ENCODE peak calls at places on chromosomes 4 and X, in six cellular contexts. C is adipocyte, A is K562, Q is OCI-LY7, N is A673, V is body of pancreas. O is an unnamed sample.

GRCh38 chrX:53681661-53682060 is 4.9 kb downstream of the HUWE1 start:
- DNase-seq in N (no peak), C (peak; percentile 21), V (no peak), A (no peak), Q (no peak), O (no peak)

GRCh38 chrX:106932960-106933537 is 12.8 kb downstream of the CLDN2 start:
- DNase-seq in N (no peak), C (no peak), V (no peak), Q (no peak), A (no peak), O (no peak)

GRCh38 chr4:122874194-122874593 is 47.6 kb downstream of the FGF2 start:
- DNase-seq in A (no peak), Q (no peak), V (no peak), C (peak; percentile 92), N (peak; percentile 34), O (no peak)

GRCh38 chrX:74251006-74251930 is 52.7 kb upstream of the ZCCHC13 start:
- DNase-seq in A (no peak), C (peak; percentile 76), V (peak; percentile 7), N (peak; percentile 27), Q (no peak), O (no peak)

GRCh38 chr4:122576261-122577188 is 44.3 kb downstream of the IL21 start:
- DNase-seq in A (peak; percentile 55), C (peak; percentile 67), Q (peak; percentile 35), N (peak; percentile 69), V (no peak), O (no peak)

GRCh38 chr4:47135210-47135609 is 103.8 kb downstream of the GABRB1 start:
- DNase-seq in Q (no peak), A (no peak), N (no peak), C (no peak), V (no peak), O (no peak)

GRCh38 chr4:171157462-171158082 is 655.6 kb upstream of the GALNTL6 start:
- DNase-seq in V (peak; percentile 23), Q (no peak), C (no peak), A (no peak), N (no peak), O (no peak)

GRCh38 chr4:73448448-73449203 is 12.6 kb downstream of the AFP start:
- DNase-seq in C (no peak), A (no peak), Q (no peak), N (no peak), V (no peak), O (no peak)

GRCh38 chrX:120144178-120144844 is 14.1 kb upstream of the RHOXF2 start:
- DNase-seq in N (no peak), C (peak; percentile 7), Q (no peak), V (no peak), A (peak; percentile 30), O (no peak)

GRCh38 chrX:45515262-45516215 is 314.9 kb upstream of the DIPK2B start:
- DNase-seq in C (peak; percentile 95), Q (no peak), A (peak; percentile 5), V (peak; percentile 81), N (peak; percentile 72), O (peak; percentile 78)

GRCh38 chr4:119016636-119017035 is 119.0 kb upstream of the MYOZ2 start:
- DNase-seq in Q (no peak), V (no peak), A (no peak), C (peak; percentile 83), N (no peak), O (no peak)

GRCh38 chr4:79626102-79626501 is 218.1 kb upstream of the GK2 start:
- DNase-seq in A (no peak), Q (no peak), C (no peak), N (no peak), V (no peak), O (no peak)

GRCh38 chrX:2664497-2664896 is 26.6 kb upstream of the CD99 start:
- DNase-seq in N (peak; percentile 92), Q (no peak), C (peak; percentile 25), A (no peak), V (peak; percentile 51), O (no peak)

GRCh38 chrX:252421-253291 is 28.5 kb upstream of the PLCXD1 start:
- DNase-seq in A (no peak), Q (no peak), C (no peak), N (no peak), V (no peak), O (no peak)

GRCh38 chrX:151178746-151179145 is 2.4 kb downstream of the GPR50 start:
- DNase-seq in C (no peak), A (no peak), N (no peak), Q (no peak), V (no peak), O (no peak)

DNA sequence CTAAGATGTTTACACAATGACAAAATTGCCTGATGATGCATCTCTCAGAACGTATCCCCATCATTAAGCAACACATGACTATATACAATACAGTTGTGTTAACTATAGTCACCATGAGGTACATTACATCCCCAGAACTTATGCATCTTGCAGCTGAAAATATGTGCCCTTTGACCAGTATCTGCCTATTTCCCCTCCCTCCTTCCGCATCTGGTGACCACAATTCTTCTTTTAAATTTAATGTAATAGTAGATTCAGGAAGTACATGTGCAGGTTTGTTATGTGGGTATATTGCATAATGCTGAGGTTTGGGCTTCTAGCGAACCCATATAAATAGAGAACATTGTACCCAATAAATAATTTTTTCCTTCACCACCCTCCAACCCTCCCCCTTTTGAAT is 239.7 kb upstream of the IL1RAPL1 start:
- DNase-seq in A (no peak), Q (no peak), V (peak; percentile 1), C (no peak), N (no peak), O (no peak)
- H3K4me1 ChIP-seq in A (no peaks in the 10 kb centered on the region), Q (no peaks in the 10 kb centered on the region), V (no peaks in the 10 kb centered on the region), C (no peaks in the 10 kb centered on the region), N (no peaks in the 10 kb centered on the region), O (no peaks in the 10 kb centered on the region)

GRCh38 chr4:173248690-173249089 is 80.1 kb downstream of the GALNT7 start:
- DNase-seq in N (no peak), Q (no peak), A (no peak), C (no peak), V (no peak), O (no peak)
- H3K4me1 ChIP-seq in N (peaks cover 70% of the 10 kb centered on the region), Q (peaks cover 42% of the 10 kb centered on the region), A (peaks cover 3% of the 10 kb centered on the region), C (peaks cover 4% of the 10 kb centered on the region), V (peaks cover 47% of the 10 kb centered on the region), O (no peaks in the 10 kb centered on the region)

DNA sequence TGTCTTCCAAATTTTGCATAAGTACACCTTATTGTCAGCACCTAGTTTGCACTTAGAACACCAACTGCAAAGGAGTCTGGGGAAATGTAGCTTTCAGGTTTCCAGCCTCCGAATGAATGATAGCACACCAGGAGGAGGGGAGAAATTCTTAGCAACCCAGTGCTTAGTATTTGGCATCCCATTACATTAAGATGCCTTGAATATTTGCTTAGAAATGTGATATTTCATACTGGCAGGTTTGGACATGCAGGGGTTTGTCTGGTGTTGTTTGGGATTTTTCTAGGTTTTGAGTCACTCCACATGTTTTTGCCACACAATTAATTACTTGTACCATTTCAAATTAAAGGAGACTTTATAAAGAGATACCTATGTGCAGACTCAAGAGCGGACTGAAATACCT is 60.3 kb upstream of the CAMK2D start:
- DNase-seq in A (no peak), Q (no peak), N (no peak), C (peak; percentile 23), V (no peak), O (no peak)
- H3K4me1 ChIP-seq in A (no peaks in the 10 kb centered on the region), Q (peaks cover 5% of the 10 kb centered on the region), N (peaks cover 5% of the 10 kb centered on the region), C (peaks cover 41% of the 10 kb centered on the region), V (no peaks in the 10 kb centered on the region), O (no peaks in the 10 kb centered on the region)

GRCh38 chr4:78565971-78566372 is 14.4 kb downstream of the ANXA3 start:
- DNase-seq in C (peak; percentile 85), N (no peak), V (peak; percentile 15), A (no peak), Q (no peak), O (no peak)
- H3K4me1 ChIP-seq in C (peaks cover 33% of the 10 kb centered on the region), N (no peaks in the 10 kb centered on the region), V (peaks cover 48% of the 10 kb centered on the region), A (peaks cover 4% of the 10 kb centered on the region), Q (no peaks in the 10 kb centered on the region), O (peaks cover 14% of the 10 kb centered on the region)

DNA sequence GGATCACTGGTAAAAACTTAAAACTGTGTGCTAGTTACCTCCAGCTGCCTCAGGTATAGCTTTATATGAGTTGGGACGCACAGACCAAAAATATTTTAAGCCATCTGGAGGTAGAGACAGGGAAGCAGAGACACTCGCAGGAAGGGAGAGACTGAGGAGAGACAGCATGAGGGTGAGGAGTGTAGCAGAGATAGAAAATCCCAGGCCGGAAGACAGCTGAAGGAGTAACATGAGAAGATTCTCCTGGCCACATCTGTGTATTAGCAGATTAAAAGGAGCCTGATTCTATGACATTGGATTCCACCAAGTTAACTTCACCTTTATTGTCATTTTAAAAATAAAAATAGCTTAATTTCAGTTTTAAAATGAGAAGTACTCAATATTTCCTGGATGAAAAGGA is 84.3 kb downstream of the PDLIM5 start:
- DNase-seq in Q (no peak), A (peak; percentile 38), N (no peak), V (no peak), C (no peak), O (no peak)
- H3K4me1 ChIP-seq in Q (no peaks in the 10 kb centered on the region), A (peaks cover 48% of the 10 kb centered on the region), N (peaks cover 76% of the 10 kb centered on the region), V (peaks cover 46% of the 10 kb centered on the region), C (peaks cover 21% of the 10 kb centered on the region), O (peaks cover 31% of the 10 kb centered on the region)

GRCh38 chr4:161869511-161869910 is 294.3 kb downstream of the FSTL5 start:
- DNase-seq in V (no peak), Q (no peak), A (no peak), C (no peak), N (no peak), O (no peak)
- H3K4me1 ChIP-seq in V (no peaks in the 10 kb centered on the region), Q (no peaks in the 10 kb centered on the region), A (no peaks in the 10 kb centered on the region), C (no peaks in the 10 kb centered on the region), N (no peaks in the 10 kb centered on the region), O (no peaks in the 10 kb centered on the region)

O was measured in lung.